ENCODE peak calls at places on chromosome 5, in nine cellular contexts. One of them, this sample, is unnamed.

GRCh38 chr5:62042007-62042406 is 264.0 kb upstream of the KIF2A start:
- DNase-seq in CD4-positive, alpha-beta memory T cell: no peak
- DNase-seq in caudate nucleus: no peak
- DNase-seq in SJSA1: no peak
- DNase-seq in Panc1: no peak
- DNase-seq in naive thymus-derived CD4-positive, alpha-beta T cell: no peak
- DNase-seq in hepatocyte: no peak
- DNase-seq in neuronal stem cell: no peak
- DNase-seq in kidney: no peak
- DNase-seq in this sample: no peak

GRCh38 chr5:91016954-91017690 is 366.0 kb downstream of the ARRDC3 start:
- DNase-seq in CD4-positive, alpha-beta memory T cell: no peak
- DNase-seq in caudate nucleus: no peak
- DNase-seq in SJSA1: no peak
- DNase-seq in Panc1: no peak
- DNase-seq in naive thymus-derived CD4-positive, alpha-beta T cell: no peak
- DNase-seq in hepatocyte: peak; percentile 62
- DNase-seq in neuronal stem cell: no peak
- DNase-seq in kidney: no peak
- DNase-seq in this sample: no peak

GRCh38 chr5:67272453-67273130 is 76.0 kb upstream of the CD180 start:
- DNase-seq in CD4-positive, alpha-beta memory T cell: no peak
- DNase-seq in caudate nucleus: no peak
- DNase-seq in SJSA1: no peak
- DNase-seq in Panc1: no peak
- DNase-seq in naive thymus-derived CD4-positive, alpha-beta T cell: no peak
- DNase-seq in hepatocyte: no peak
- DNase-seq in neuronal stem cell: no peak
- DNase-seq in kidney: no peak
- DNase-seq in this sample: peak; percentile 58

GRCh38 chr5:120086081-120086480 is 378.0 kb upstream of the PRR16 start:
- DNase-seq in CD4-positive, alpha-beta memory T cell: no peak
- DNase-seq in caudate nucleus: no peak
- DNase-seq in SJSA1: no peak
- DNase-seq in Panc1: no peak
- DNase-seq in naive thymus-derived CD4-positive, alpha-beta T cell: no peak
- DNase-seq in hepatocyte: no peak
- DNase-seq in neuronal stem cell: no peak
- DNase-seq in kidney: no peak
- DNase-seq in this sample: no peak

GRCh38 chr5:137822158-137822764 is 45.4 kb upstream of the MYOT start:
- DNase-seq in CD4-positive, alpha-beta memory T cell: no peak
- DNase-seq in caudate nucleus: peak; percentile 5
- DNase-seq in SJSA1: no peak
- DNase-seq in Panc1: peak; percentile 27
- DNase-seq in naive thymus-derived CD4-positive, alpha-beta T cell: no peak
- DNase-seq in hepatocyte: peak; percentile 60
- DNase-seq in neuronal stem cell: peak; percentile 52
- DNase-seq in kidney: no peak
- DNase-seq in this sample: no peak

GRCh38 chr5:172954277-172954676 is 4.9 kb upstream of the RPL26L1 start:
- DNase-seq in CD4-positive, alpha-beta memory T cell: no peak
- DNase-seq in caudate nucleus: no peak
- DNase-seq in SJSA1: peak; percentile 76
- DNase-seq in Panc1: no peak
- DNase-seq in naive thymus-derived CD4-positive, alpha-beta T cell: no peak
- DNase-seq in hepatocyte: no peak
- DNase-seq in neuronal stem cell: no peak
- DNase-seq in kidney: no peak
- DNase-seq in this sample: no peak

GRCh38 chr5:7592910-7593309 is 197.0 kb downstream of the ADCY2 start:
- DNase-seq in CD4-positive, alpha-beta memory T cell: no peak
- DNase-seq in caudate nucleus: no peak
- DNase-seq in SJSA1: no peak
- DNase-seq in Panc1: no peak
- DNase-seq in naive thymus-derived CD4-positive, alpha-beta T cell: no peak
- DNase-seq in hepatocyte: peak; percentile 26
- DNase-seq in neuronal stem cell: no peak
- DNase-seq in kidney: no peak
- DNase-seq in this sample: no peak

GRCh38 chr5:112419596-112420110 is 576 bp upstream of the EPB41L4A start:
- DNase-seq in CD4-positive, alpha-beta memory T cell: no peak
- DNase-seq in caudate nucleus: peak; percentile 10
- DNase-seq in SJSA1: peak; percentile 53
- DNase-seq in Panc1: no peak
- DNase-seq in naive thymus-derived CD4-positive, alpha-beta T cell: no peak
- DNase-seq in hepatocyte: peak; percentile 76
- DNase-seq in neuronal stem cell: peak; percentile 56
- DNase-seq in kidney: peak; percentile 91
- DNase-seq in this sample: peak; percentile 36

GRCh38 chr5:72661405-72661804 is 154.2 kb upstream of the ZNF366 start:
- DNase-seq in CD4-positive, alpha-beta memory T cell: no peak
- DNase-seq in caudate nucleus: no peak
- DNase-seq in SJSA1: peak; percentile 60
- DNase-seq in Panc1: no peak
- DNase-seq in naive thymus-derived CD4-positive, alpha-beta T cell: no peak
- DNase-seq in hepatocyte: peak; percentile 28
- DNase-seq in neuronal stem cell: no peak
- DNase-seq in kidney: no peak
- DNase-seq in this sample: no peak

GRCh38 chr5:95763941-95764340 is 32.8 kb downstream of the RHOBTB3 start:
- DNase-seq in CD4-positive, alpha-beta memory T cell: no peak
- DNase-seq in caudate nucleus: no peak
- DNase-seq in SJSA1: no peak
- DNase-seq in Panc1: no peak
- DNase-seq in naive thymus-derived CD4-positive, alpha-beta T cell: no peak
- DNase-seq in hepatocyte: no peak
- DNase-seq in neuronal stem cell: no peak
- DNase-seq in kidney: no peak
- DNase-seq in this sample: no peak

GRCh38 chr5:162174358-162174757 is 106.8 kb downstream of the GABRG2 start:
- DNase-seq in CD4-positive, alpha-beta memory T cell: no peak
- DNase-seq in caudate nucleus: no peak
- DNase-seq in SJSA1: no peak
- DNase-seq in Panc1: no peak
- DNase-seq in naive thymus-derived CD4-positive, alpha-beta T cell: no peak
- DNase-seq in hepatocyte: no peak
- DNase-seq in neuronal stem cell: no peak
- DNase-seq in kidney: no peak
- DNase-seq in this sample: no peak

GRCh38 chr5:172141949-172142319 is 46.1 kb downstream of the STK10 start:
- DNase-seq in CD4-positive, alpha-beta memory T cell: no peak
- DNase-seq in caudate nucleus: no peak
- DNase-seq in SJSA1: no peak
- DNase-seq in Panc1: no peak
- DNase-seq in naive thymus-derived CD4-positive, alpha-beta T cell: no peak
- DNase-seq in hepatocyte: no peak
- DNase-seq in neuronal stem cell: no peak
- DNase-seq in kidney: no peak
- DNase-seq in this sample: no peak

GRCh38 chr5:154971501-154971900 is 30.6 kb downstream of the MRPL22 start:
- DNase-seq in CD4-positive, alpha-beta memory T cell: no peak
- DNase-seq in caudate nucleus: no peak
- DNase-seq in SJSA1: no peak
- DNase-seq in Panc1: no peak
- DNase-seq in naive thymus-derived CD4-positive, alpha-beta T cell: no peak
- DNase-seq in hepatocyte: no peak
- DNase-seq in neuronal stem cell: no peak
- DNase-seq in kidney: no peak
- DNase-seq in this sample: no peak

GRCh38 chr5:6080436-6080835 is 297.9 kb downstream of the MED10 start:
- DNase-seq in CD4-positive, alpha-beta memory T cell: no peak
- DNase-seq in caudate nucleus: no peak
- DNase-seq in SJSA1: no peak
- DNase-seq in Panc1: no peak
- DNase-seq in naive thymus-derived CD4-positive, alpha-beta T cell: no peak
- DNase-seq in hepatocyte: no peak
- DNase-seq in neuronal stem cell: no peak
- DNase-seq in kidney: no peak
- DNase-seq in this sample: no peak

GRCh38 chr5:143118222-143118621 is 285.3 kb downstream of the NR3C1 start:
- DNase-seq in CD4-positive, alpha-beta memory T cell: no peak
- DNase-seq in caudate nucleus: no peak
- DNase-seq in SJSA1: no peak
- DNase-seq in Panc1: no peak
- DNase-seq in naive thymus-derived CD4-positive, alpha-beta T cell: no peak
- DNase-seq in hepatocyte: no peak
- DNase-seq in neuronal stem cell: no peak
- DNase-seq in kidney: no peak
- DNase-seq in this sample: no peak

GRCh38 chr5:67548520-67549262 is 352.1 kb upstream of the CD180 start:
- DNase-seq in CD4-positive, alpha-beta memory T cell: no peak
- DNase-seq in caudate nucleus: no peak
- DNase-seq in SJSA1: no peak
- DNase-seq in Panc1: no peak
- DNase-seq in naive thymus-derived CD4-positive, alpha-beta T cell: no peak
- DNase-seq in hepatocyte: no peak
- DNase-seq in neuronal stem cell: no peak
- DNase-seq in kidney: no peak
- DNase-seq in this sample: no peak

DNA sequence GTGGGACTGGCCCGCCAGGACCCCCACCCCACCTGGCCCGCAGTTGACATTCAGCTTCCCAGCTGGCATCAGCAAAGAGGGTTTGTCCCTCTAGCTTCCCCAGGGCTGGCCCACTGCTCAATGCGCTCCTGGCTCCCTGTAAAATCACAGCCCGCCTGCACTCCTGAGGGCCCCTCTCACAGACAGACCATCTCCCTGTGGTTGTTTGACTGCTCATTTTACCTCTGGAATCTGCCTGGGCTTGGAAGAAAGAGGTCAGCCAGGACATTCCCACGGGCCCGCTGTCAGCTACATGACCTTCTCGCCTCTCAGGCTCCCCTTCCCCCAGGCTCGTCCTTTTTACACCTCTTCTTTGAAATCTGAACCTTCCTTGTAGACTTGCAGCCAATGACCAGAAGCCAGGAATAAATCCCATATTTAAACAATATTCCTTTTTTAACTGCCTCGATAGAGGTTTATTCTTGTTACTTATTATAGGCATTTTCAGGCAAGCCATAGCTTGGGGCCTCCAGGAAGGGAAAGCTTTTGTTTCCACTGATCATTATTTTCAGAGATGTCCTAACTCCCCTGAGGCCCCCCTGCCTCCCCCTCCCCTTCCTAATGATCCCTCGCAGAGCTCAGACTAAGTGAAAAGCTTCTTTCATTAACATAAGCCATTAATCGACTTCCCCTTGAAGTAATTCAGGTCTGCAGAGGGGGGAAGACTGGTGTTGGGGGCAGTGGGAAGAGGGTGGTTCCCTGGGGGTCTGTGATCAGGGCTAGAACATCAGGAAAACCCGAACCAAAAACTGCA is 76.3 kb upstream of the IQGAP2 start:
- DNase-seq in CD4-positive, alpha-beta memory T cell: no peak
- DNase-seq in caudate nucleus: no peak
- DNase-seq in SJSA1: no peak
- DNase-seq in Panc1: no peak
- DNase-seq in naive thymus-derived CD4-positive, alpha-beta T cell: no peak
- DNase-seq in hepatocyte: no peak
- DNase-seq in neuronal stem cell: peak; percentile 49
- DNase-seq in kidney: peak; percentile 70
- DNase-seq in this sample: no peak
- H3K27ac ChIP-seq in CD4-positive, alpha-beta memory T cell: peak overlapping the region; percentile 49
- H3K27ac ChIP-seq in caudate nucleus: no peak overlapping the region
- H3K27ac ChIP-seq in SJSA1: no peak overlapping the region
- H3K27ac ChIP-seq in Panc1: no peak overlapping the region
- H3K27ac ChIP-seq in naive thymus-derived CD4-positive, alpha-beta T cell: peak overlapping the region; percentile 59
- H3K27ac ChIP-seq in hepatocyte: peak overlapping the region; percentile 28
- H3K27ac ChIP-seq in neuronal stem cell: no peak overlapping the region
- H3K27ac ChIP-seq in kidney: no peak overlapping the region
- H3K27ac ChIP-seq in this sample: no peak overlapping the region

GRCh38 chr5:32190094-32190493 is 16.0 kb upstream of the GOLPH3 start:
- DNase-seq in CD4-positive, alpha-beta memory T cell: no peak
- DNase-seq in caudate nucleus: no peak
- DNase-seq in SJSA1: no peak
- DNase-seq in Panc1: no peak
- DNase-seq in naive thymus-derived CD4-positive, alpha-beta T cell: no peak
- DNase-seq in hepatocyte: peak; percentile 40
- DNase-seq in neuronal stem cell: no peak
- DNase-seq in kidney: no peak
- DNase-seq in this sample: no peak
- H3K27ac ChIP-seq in CD4-positive, alpha-beta memory T cell: no peak overlapping the region
- H3K27ac ChIP-seq in caudate nucleus: no peak overlapping the region
- H3K27ac ChIP-seq in SJSA1: no peak overlapping the region
- H3K27ac ChIP-seq in Panc1: no peak overlapping the region
- H3K27ac ChIP-seq in naive thymus-derived CD4-positive, alpha-beta T cell: no peak overlapping the region
- H3K27ac ChIP-seq in hepatocyte: no peak overlapping the region
- H3K27ac ChIP-seq in neuronal stem cell: no peak overlapping the region
- H3K27ac ChIP-seq in kidney: no peak overlapping the region
- H3K27ac ChIP-seq in this sample: no peak overlapping the region

GRCh38 chr5:126016256-126016655 is 407.0 kb upstream of the GRAMD2B start:
- DNase-seq in CD4-positive, alpha-beta memory T cell: no peak
- DNase-seq in caudate nucleus: no peak
- DNase-seq in SJSA1: no peak
- DNase-seq in Panc1: no peak
- DNase-seq in naive thymus-derived CD4-positive, alpha-beta T cell: no peak
- DNase-seq in hepatocyte: no peak
- DNase-seq in neuronal stem cell: no peak
- DNase-seq in kidney: peak; percentile 65
- DNase-seq in this sample: no peak

GRCh38 chr5:126023894-126024575 is 399.2 kb upstream of the GRAMD2B start:
- DNase-seq in CD4-positive, alpha-beta memory T cell: no peak
- DNase-seq in caudate nucleus: no peak
- DNase-seq in SJSA1: no peak
- DNase-seq in Panc1: no peak
- DNase-seq in naive thymus-derived CD4-positive, alpha-beta T cell: no peak
- DNase-seq in hepatocyte: no peak
- DNase-seq in neuronal stem cell: no peak
- DNase-seq in kidney: no peak
- DNase-seq in this sample: no peak

GRCh38 chr5:126015244-126016054 is 407.8 kb upstream of the GRAMD2B start:
- DNase-seq in CD4-positive, alpha-beta memory T cell: no peak
- DNase-seq in caudate nucleus: no peak
- DNase-seq in SJSA1: no peak
- DNase-seq in Panc1: no peak
- DNase-seq in naive thymus-derived CD4-positive, alpha-beta T cell: no peak
- DNase-seq in hepatocyte: no peak
- DNase-seq in neuronal stem cell: no peak
- DNase-seq in kidney: no peak
- DNase-seq in this sample: no peak

DNA sequence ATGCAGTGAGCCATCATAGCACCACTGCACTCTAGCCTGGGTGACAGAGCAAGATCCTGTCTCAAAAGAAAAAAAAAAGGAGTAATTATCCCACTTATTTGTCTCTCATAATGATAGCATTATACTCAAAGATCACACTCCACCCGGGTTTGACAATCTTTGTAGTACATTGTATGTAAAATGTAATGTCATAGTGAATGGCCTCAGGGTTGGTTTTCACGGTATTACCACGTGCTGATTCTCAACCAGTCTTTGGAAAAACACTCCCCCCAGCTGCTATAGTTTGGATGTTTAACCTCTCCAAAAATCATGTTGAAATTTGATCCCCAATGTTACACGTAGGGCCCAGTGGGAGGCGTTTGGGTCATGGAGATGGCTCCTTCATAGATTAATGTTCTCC is 402.4 kb upstream of the GRAMD2B start:
- DNase-seq in CD4-positive, alpha-beta memory T cell: no peak
- DNase-seq in caudate nucleus: no peak
- DNase-seq in SJSA1: no peak
- DNase-seq in Panc1: no peak
- DNase-seq in naive thymus-derived CD4-positive, alpha-beta T cell: no peak
- DNase-seq in hepatocyte: no peak
- DNase-seq in neuronal stem cell: no peak
- DNase-seq in kidney: no peak
- DNase-seq in this sample: no peak
- H3K27ac ChIP-seq in CD4-positive, alpha-beta memory T cell: no peak overlapping the region
- H3K27ac ChIP-seq in caudate nucleus: no peak overlapping the region
- H3K27ac ChIP-seq in SJSA1: no peak overlapping the region
- H3K27ac ChIP-seq in Panc1: no peak overlapping the region
- H3K27ac ChIP-seq in naive thymus-derived CD4-positive, alpha-beta T cell: no peak overlapping the region
- H3K27ac ChIP-seq in hepatocyte: no peak overlapping the region
- H3K27ac ChIP-seq in neuronal stem cell: no peak overlapping the region
- H3K27ac ChIP-seq in kidney: no peak overlapping the region
- H3K27ac ChIP-seq in this sample: no peak overlapping the region

GRCh38 chr5:52886206-52886605 is 98.5 kb downstream of the ITGA1 start:
- DNase-seq in CD4-positive, alpha-beta memory T cell: no peak
- DNase-seq in caudate nucleus: no peak
- DNase-seq in SJSA1: no peak
- DNase-seq in Panc1: no peak
- DNase-seq in naive thymus-derived CD4-positive, alpha-beta T cell: no peak
- DNase-seq in hepatocyte: no peak
- DNase-seq in neuronal stem cell: no peak
- DNase-seq in kidney: no peak
- DNase-seq in this sample: no peak
- H3K27ac ChIP-seq in CD4-positive, alpha-beta memory T cell: no peak overlapping the region
- H3K27ac ChIP-seq in caudate nucleus: no peak overlapping the region
- H3K27ac ChIP-seq in SJSA1: no peak overlapping the region
- H3K27ac ChIP-seq in Panc1: no peak overlapping the region
- H3K27ac ChIP-seq in naive thymus-derived CD4-positive, alpha-beta T cell: no peak overlapping the region
- H3K27ac ChIP-seq in hepatocyte: peak overlapping the region; percentile 29
- H3K27ac ChIP-seq in neuronal stem cell: no peak overlapping the region
- H3K27ac ChIP-seq in kidney: no peak overlapping the region
- H3K27ac ChIP-seq in this sample: no peak overlapping the region

This sample was measured in tibial nerve.